ENCODE peak calls at places on chromosomes 11 and 22, in five cellular contexts. F is ACHN, L is fibroblast of the conjunctiva, R is HFFc6, C is renal cortical epithelial cell. V is an unnamed sample.
A peak's percentile ranks its signal among the peaks of the same experiment; 100 is the strongest.

GRCh38 chr11:67606150-67606476 is 623 bp upstream of the NDUFV1 start:
- DNase-seq in L (no peak), R (no peak), C (no peak), F (peak; percentile 11), V (no peak)

GRCh38 chr11:114773541-114774338 is 95.4 kb downstream of the NXPE2 start:
- DNase-seq in L (no peak), R (no peak), C (no peak), F (no peak), V (no peak)

GRCh38 chr11:18332302-18332701 is 9.9 kb downstream of the GTF2H1 start:
- DNase-seq in R (no peak), C (no peak), F (no peak), L (no peak), V (no peak)

GRCh38 chr22:35219012-35219411 is 38.3 kb upstream of the HMGXB4 start:
- DNase-seq in L (no peak), C (peak; percentile 69), R (peak; percentile 79), F (peak; percentile 46), V (peak; percentile 58)

GRCh38 chr11:68312780-68313573 is 586 bp downstream of the LRP5 start:
- DNase-seq in L (no peak), C (no peak), F (no peak), R (no peak), V (no peak)

GRCh38 chr11:24356501-24356900 is 140.4 kb upstream of the LUZP2 start:
- DNase-seq in F (no peak), R (no peak), C (no peak), L (no peak), V (no peak)

GRCh38 chr11:44047931-44048431 is at the start of gene ACCSL:
- DNase-seq in L (no peak), C (no peak), R (no peak), F (no peak), V (no peak)

GRCh38 chr11:68038718-68039525 is at the start of gene TCIRG1:
- DNase-seq in F (peak; percentile 86), C (peak; percentile 60), R (peak; percentile 45), L (peak; percentile 59), V (peak; percentile 71)

GRCh38 chr11:113278481-113278880 is 35.9 kb upstream of the TTC12 start:
- DNase-seq in C (no peak), L (no peak), R (no peak), F (no peak), V (no peak)

GRCh38 chr11:102614485-102614884 is 10.6 kb downstream of the MMP20 start:
- DNase-seq in R (no peak), F (peak; percentile 28), C (no peak), L (no peak), V (no peak)

GRCh38 chr11:66136752-66137123 is 66.7 kb downstream of the PACS1 start:
- DNase-seq in F (peak; percentile 34), C (peak; percentile 45), L (no peak), R (peak; percentile 7), V (no peak)

GRCh38 chr22:23495614-23496444 is 84.3 kb downstream of the IGLL1 start:
- DNase-seq in F (no peak), C (no peak), L (no peak), R (no peak), V (no peak)

GRCh38 chr22:45172872-45173585 is 9.3 kb downstream of the NUP50 start:
- DNase-seq in F (no peak), R (no peak), L (no peak), C (no peak), V (no peak)

GRCh38 chr22:19361501-19362103 is 69.9 kb downstream of the HIRA start:
- DNase-seq in F (peak; percentile 33), R (no peak), C (peak; percentile 82), L (no peak), V (no peak)

GRCh38 chr11:133272386-133272785 is 259.9 kb downstream of the OPCML start:
- DNase-seq in F (no peak), L (no peak), C (no peak), R (no peak), V (no peak)

GRCh38 chr11:118953265-118953664 is 2.8 kb upstream of the UPK2 start:
- DNase-seq in L (no peak), C (no peak), R (peak; percentile 43), F (no peak), V (no peak)

GRCh38 chr22:33678523-33678922 is 241.8 kb downstream of the LARGE1 start:
- DNase-seq in C (no peak), R (no peak), L (no peak), F (no peak), V (no peak)

GRCh38 chr11:108890482-108891092 is 225.7 kb downstream of the DDX10 start:
- DNase-seq in L (no peak), R (no peak), C (no peak), F (no peak), V (no peak)

GRCh38 chr11:531826-532511 is 3.4 kb downstream of the HRAS start:
- DNase-seq in F (no peak), C (no peak), R (no peak), L (no peak), V (no peak)

GRCh38 chr22:33687464-33687863 is 232.8 kb downstream of the LARGE1 start:
- DNase-seq in R (no peak), C (no peak), F (no peak), L (no peak), V (no peak)

GRCh38 chr22:20567371-20567847 is 60.0 kb downstream of the MED15 start:
- DNase-seq in C (peak; percentile 65), R (peak; percentile 90), F (peak; percentile 59), L (no peak), V (peak; percentile 59)

GRCh38 chr11:2424811-2425495 is 19.4 kb downstream of the TRPM5 start:
- DNase-seq in F (no peak), C (no peak), L (no peak), R (no peak), V (no peak)

GRCh38 chr11:35523351-35523768 is 2.1 kb downstream of the PAMR1 start:
- DNase-seq in F (no peak), C (no peak), L (no peak), R (peak; percentile 42), V (peak; percentile 64)

GRCh38 chr11:93822359-93822758 is 28.1 kb downstream of the VSTM5 start:
- DNase-seq in F (peak; percentile 21), R (peak; percentile 18), L (no peak), C (peak; percentile 73), V (no peak)

GRCh38 chr11:70882716-70883085 is 369.7 kb downstream of the SHANK2 start:
- DNase-seq in F (no peak), L (no peak), R (no peak), C (no peak), V (no peak)

GRCh38 chr22:50192056-50192824 is 6.5 kb downstream of the TRABD start:
- DNase-seq in R (peak; percentile 50), F (no peak), C (peak; percentile 65), L (no peak), V (no peak)

GRCh38 chr11:85694385-85694980 is 8.5 kb upstream of the CCDC89 start:
- DNase-seq in C (peak; percentile 68), L (no peak), F (peak; percentile 48), R (peak; percentile 60), V (no peak)

GRCh38 chr11:121700968-121701367 is 248.2 kb upstream of the SORL1-AS1 start:
- DNase-seq in C (no peak), F (no peak), R (no peak), L (no peak), V (no peak)

GRCh38 chr11:117172678-117173421 is 5.7 kb upstream of the SIDT2 start:
- DNase-seq in C (peak; percentile 79), F (no peak), L (no peak), R (no peak), V (no peak)

GRCh38 chr11:44957051-44957515 is 6.4 kb upstream of the TP53I11 start:
- DNase-seq in F (no peak), L (no peak), R (no peak), C (no peak), V (no peak)

V was measured in GM04504.